ENCODE peak calls at places on chromosome 13, in four cellular contexts. E, G, C and F are unnamed samples.

GRCh38 chr13:63517376-63517775 is 2101.7 kb upstream of the PCDH20 start:
- DNase-seq in C (no peak), E (peak), G (no peak), F (no peak)

GRCh38 chr13:21984156-21984555 is 313.3 kb downstream of the FGF9 start:
- DNase-seq in G (no peak), E (no peak), C (no peak), F (no peak)

GRCh38 chr13:82739881-82740280 is 1142.4 kb downstream of the SLITRK1 start:
- DNase-seq in C (no peak), E (peak), G (no peak), F (no peak)

GRCh38 chr13:33017410-33017929 is 1.2 kb downstream of the KL start:
- DNase-seq in G (no peak), E (peak), C (peak), F (peak)

GRCh38 chr13:37954191-37954590 is 84.6 kb upstream of the TRPC4 start:
- DNase-seq in C (no peak), G (no peak), E (no peak), F (no peak)

GRCh38 chr13:43242040-43242439 is 218.7 kb downstream of the DNAJC15 start:
- DNase-seq in E (peak), C (no peak), G (no peak), F (no peak)

GRCh38 chr13:46317120-46317519 is 69.9 kb downstream of the RUBCNL start:
- DNase-seq in G (no peak), C (no peak), E (no peak), F (peak)

GRCh38 chr13:44934724-44935123 is 54.5 kb downstream of the NUFIP1 start:
- DNase-seq in G (no peak), E (peak), C (no peak), F (peak)

GRCh38 chr13:26964278-26965057 is 203.9 kb upstream of the GPR12 start:
- DNase-seq in C (no peak), E (peak), G (no peak), F (peak)

GRCh38 chr13:44107357-44108121 is 227.8 kb downstream of the LACC1 start:
- DNase-seq in E (no peak), G (no peak), C (no peak), F (no peak)

GRCh38 chr13:61466280-61466679 is 50.6 kb upstream of the PCDH20 start:
- DNase-seq in G (peak), E (no peak), C (peak), F (no peak)

GRCh38 chr13:44013666-44014291 is 134.1 kb downstream of the LACC1 start:
- DNase-seq in C (no peak), G (no peak), E (peak), F (peak)

GRCh38 chr13:79647518-79647917 is 166.6 kb downstream of the NDFIP2 start:
- DNase-seq in G (no peak), C (no peak), E (no peak), F (no peak)

GRCh38 chr13:111110054-111110453 is 5.1 kb upstream of the ARHGEF7 start:
- DNase-seq in E (no peak), C (no peak), G (no peak), F (no peak)

GRCh38 chr13:109734002-109734785 is 52.2 kb downstream of the IRS2 start:
- DNase-seq in C (no peak), E (no peak), G (no peak), F (no peak)

GRCh38 chr13:102401305-102401704 is 543 bp downstream of the FGF14 start:
- DNase-seq in E (no peak), C (no peak), G (no peak), F (peak)

GRCh38 chr13:34347784-34348573 is 530.0 kb downstream of the RFC3 start:
- DNase-seq in C (no peak), E (no peak), G (no peak), F (peak)

GRCh38 chr13:94020833-94021232 is 458.6 kb downstream of the DCT start:
- DNase-seq in G (no peak), C (no peak), E (peak), F (peak)

GRCh38 chr13:26011996-26012688 is 39.7 kb downstream of the SHISA2 start:
- DNase-seq in E (no peak), C (no peak), G (no peak), F (no peak)

GRCh38 chr13:53490732-53491131 is 462.1 kb downstream of the OLFM4 start:
- DNase-seq in C (no peak), E (no peak), G (no peak), F (no peak)

GRCh38 chr13:28425796-28426195 is 69.1 kb downstream of the FLT1 start:
- DNase-seq in E (peak), C (no peak), G (no peak), F (peak)

GRCh38 chr13:51721485-51721884 is 82.5 kb downstream of the DHRS12 start:
- DNase-seq in G (no peak), E (no peak), C (no peak), F (no peak)

GRCh38 chr13:33634526-33635111 is 183.3 kb upstream of the RFC3 start:
- DNase-seq in G (no peak), E (no peak), C (no peak), F (no peak)

GRCh38 chr13:61383101-61383500 is 32.5 kb downstream of the PCDH20 start:
- DNase-seq in E (no peak), G (no peak), C (no peak), F (no peak)

GRCh38 chr13:94620286-94620896 is 18.7 kb downstream of the GPR180 start:
- DNase-seq in E (peak), G (no peak), C (no peak), F (peak)

GRCh38 chr13:89458456-89458855 is 1787.3 kb downstream of the SLITRK5 start:
- DNase-seq in C (no peak), G (no peak), E (no peak), F (no peak)

GRCh38 chr13:71864094-71864980 is 2.7 kb downstream of the DACH1 start:
- DNase-seq in C (peak), E (no peak), G (no peak), F (peak)

GRCh38 chr13:76886005-76886291 is 257 bp downstream of the KCTD12 start:
- DNase-seq in E (no peak), C (no peak), G (no peak), F (no peak)
- H2BK120ac ChIP-seq in E (no peak), C (no peak), G (no peak), F (no peak)

GRCh38 chr13:112892759-112893569 is 76.0 kb upstream of the MCF2L start:
- DNase-seq in E (no peak), C (no peak), G (no peak), F (no peak)
- H2BK120ac ChIP-seq in E (no peak), C (no peak), G (no peak), F (no peak)

GRCh38 chr13:59367467-59367866 is 796.3 kb downstream of the DIAPH3 start:
- DNase-seq in E (no peak), C (no peak), G (no peak), F (no peak)

GRCh38 chr13:59364508-59365187 is 799.1 kb downstream of the DIAPH3 start:
- DNase-seq in G (no peak), C (peak), E (no peak), F (no peak)

GRCh38 chr13:59360916-59361315 is 802.8 kb downstream of the DIAPH3 start:
- DNase-seq in G (no peak), C (no peak), E (no peak), F (no peak)

GRCh38 chr13:59360108-59360507 is 803.6 kb downstream of the DIAPH3 start:
- DNase-seq in E (no peak), C (no peak), G (no peak), F (no peak)

GRCh38 chr13:59363950-59364349 is 799.8 kb downstream of the DIAPH3 start:
- DNase-seq in C (no peak), E (no peak), G (no peak), F (no peak)
- H2BK120ac ChIP-seq in C (no peak), E (no peak), G (no peak), F (no peak)

GRCh38 chr13:85368686-85369085 is 430.5 kb downstream of the SLITRK6 start:
- DNase-seq in C (no peak), E (no peak), G (no peak), F (no peak)
- H2BK120ac ChIP-seq in C (no peak), E (no peak), G (no peak), F (no peak)

DNA sequence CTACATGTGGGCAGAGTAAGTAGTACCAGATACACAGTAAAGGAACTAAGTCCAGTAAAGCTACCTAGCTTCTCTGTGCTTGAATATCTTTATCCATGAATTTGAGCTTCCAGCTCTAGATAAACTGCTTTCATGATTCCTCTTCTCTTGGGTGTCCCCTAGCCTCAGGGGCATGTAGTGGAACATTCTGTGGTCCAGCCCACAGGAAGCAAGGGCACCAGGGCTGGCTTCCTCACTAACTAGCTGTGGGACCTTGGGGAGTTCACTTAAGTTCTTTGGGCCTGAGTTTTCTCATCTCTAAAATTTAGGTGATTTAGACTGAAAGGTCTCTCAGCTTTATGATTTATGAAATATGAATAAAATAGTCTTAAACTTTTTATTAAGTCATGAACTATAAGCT is 185.7 kb downstream of the KATNAL1 start:
- DNase-seq in C (no peak), G (no peak), E (no peak), F (no peak)
- H2BK120ac ChIP-seq in C (no peak), G (no peak), E (no peak), F (peak)

GRCh38 chr13:91154553-91154952 is 192.9 kb upstream of the MIR17HG start:
- DNase-seq in G (no peak), C (no peak), E (no peak), F (peak)

GRCh38 chr13:91154954-91155353 is 192.5 kb upstream of the MIR17HG start:
- DNase-seq in G (no peak), C (no peak), E (no peak), F (no peak)

GRCh38 chr13:91153372-91153771 is 194.1 kb upstream of the MIR17HG start:
- DNase-seq in E (no peak), G (no peak), C (no peak), F (no peak)

GRCh38 chr13:91157273-91158014 is 190.0 kb upstream of the MIR17HG start:
- DNase-seq in E (no peak), C (no peak), G (no peak), F (no peak)

DNA sequence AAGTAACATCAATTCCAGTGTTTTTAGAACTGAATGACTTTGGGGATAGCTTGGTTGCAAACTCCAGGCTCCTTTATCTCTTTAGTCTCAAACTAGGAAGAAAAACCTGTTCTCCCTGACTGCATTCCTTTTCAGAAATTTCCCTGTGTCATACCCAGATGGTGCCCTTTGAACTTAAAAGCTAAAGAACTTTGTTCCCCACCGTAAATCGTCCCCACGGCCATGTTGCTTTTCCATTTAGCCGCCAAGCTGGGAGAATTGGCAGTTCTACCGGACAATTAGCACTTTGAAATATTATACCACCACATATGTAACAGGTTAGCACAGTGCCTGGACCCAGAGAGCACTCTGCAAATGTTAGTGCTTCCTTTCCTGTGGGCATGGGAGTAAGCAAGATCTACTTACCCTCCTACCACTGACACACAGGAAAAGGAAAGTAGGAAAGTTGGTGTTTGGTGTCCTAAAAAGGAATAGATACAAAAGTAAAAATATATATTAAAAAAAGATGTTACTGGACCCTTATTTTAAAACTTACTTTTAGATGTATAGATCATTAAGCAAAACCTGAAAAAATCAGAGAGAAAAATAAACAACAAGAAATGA is 191.9 kb upstream of the MIR17HG start:
- DNase-seq in G (no peak), C (no peak), E (no peak), F (no peak)
- H2BK120ac ChIP-seq in G (peak), C (no peak), E (no peak), F (no peak)

GRCh38 chr13:73945371-73945770 is 188.8 kb downstream of the KLF12 start:
- DNase-seq in E (no peak), G (no peak), C (no peak), F (no peak)

GRCh38 chr13:73941752-73942151 is 192.5 kb downstream of the KLF12 start:
- DNase-seq in G (no peak), C (no peak), E (no peak), F (no peak)

GRCh38 chr13:73945871-73946270 is 188.3 kb downstream of the KLF12 start:
- DNase-seq in C (no peak), G (no peak), E (no peak), F (no peak)

GRCh38 chr13:73943137-73943964 is 190.9 kb downstream of the KLF12 start:
- DNase-seq in E (no peak), C (no peak), G (no peak), F (no peak)

DNA sequence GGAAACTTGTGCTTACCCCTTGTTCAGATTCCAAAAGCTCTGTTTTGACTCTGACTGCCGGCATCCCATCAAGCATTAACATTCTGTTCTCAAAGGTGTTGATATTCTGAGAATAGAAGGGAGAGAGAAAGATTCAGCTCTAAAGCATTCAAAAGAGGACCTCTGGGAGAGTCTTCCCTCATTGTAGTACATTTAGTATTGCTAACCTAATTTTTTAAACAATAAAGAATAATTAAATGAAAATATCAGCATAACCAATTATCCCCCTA is 190.3 kb downstream of the KLF12 start:
- DNase-seq in E (no peak), G (no peak), C (no peak), F (no peak)
- H2BK120ac ChIP-seq in E (no peak), G (no peak), C (no peak), F (no peak)

GRCh38 chr13:113406321-113407102 is 42.6 kb upstream of the GRTP1 start:
- DNase-seq in E (no peak), C (peak), G (no peak), F (no peak)
- H2BK120ac ChIP-seq in E (no peak), C (no peak), G (no peak), F (no peak)

GRCh38 chr13:97648171-97648880 is 214.4 kb downstream of the RAP2A start:
- DNase-seq in E (no peak), G (no peak), C (no peak), F (peak)
- H2BK120ac ChIP-seq in E (no peak), G (no peak), C (no peak), F (peak)

DNA sequence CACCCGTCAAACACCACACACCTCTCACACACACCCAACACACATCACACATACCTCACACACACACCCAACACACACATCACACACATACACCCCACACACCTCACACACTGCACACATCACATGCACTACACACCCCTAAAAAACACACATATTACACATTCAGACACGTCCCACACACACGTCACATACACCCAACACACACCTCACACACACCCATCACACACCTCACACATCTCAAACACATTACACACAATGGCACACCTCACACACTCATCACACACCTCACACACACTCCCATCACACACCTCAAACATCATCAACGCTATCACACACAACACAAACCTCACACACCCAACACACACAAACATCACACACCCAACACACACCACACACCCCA is 133.1 kb downstream of the CRYL1 start:
- DNase-seq in C (no peak), G (no peak), E (no peak), F (no peak)
- H2BK120ac ChIP-seq in C (no peak), G (no peak), E (no peak), F (no peak)